ENCODE peak calls at places on chromosome 2, in ten cellular contexts. B is sigmoid colon, H is IMR-90, O is H1, G is HCT116, D is right lobe of liver, S is body of pancreas, E is heart left ventricle, P is tibial nerve, L is gastrocnemius medialis. U is an unnamed sample.

GRCh38 chr2:223649941-223650530 is 47.9 kb upstream of the SCG2 start:
- DNase-seq in D (no peak), L (no peak), S (no peak), B (no peak), O (no peak), E (no peak), P (no peak), H (no peak), G (no peak), U (no peak)

GRCh38 chr2:35526741-35527140 is 828.8 kb upstream of the CRIM1 start:
- DNase-seq in D (no peak), H (no peak), O (no peak), P (no peak), E (no peak), G (no peak), S (no peak), B (no peak), L (no peak), U (no peak)

GRCh38 chr2:47072728-47073191 is 82.3 kb downstream of the STPG4 start:
- DNase-seq in B (no peak), P (no peak), H (no peak), G (no peak), O (no peak), D (no peak), L (peak; percentile 47), S (no peak), E (peak; percentile 73), U (no peak)

GRCh38 chr2:145874466-145874865 is 1354.5 kb upstream of the ZEB2 start:
- DNase-seq in D (no peak), G (no peak), L (no peak), P (no peak), H (peak; percentile 64), E (no peak), B (no peak), O (no peak), S (no peak), U (no peak)

GRCh38 chr2:236646871-236647270 is 77.2 kb downstream of the ACKR3 start:
- DNase-seq in P (no peak), G (no peak), H (no peak), E (no peak), D (no peak), S (no peak), L (no peak), O (no peak), B (peak; percentile 19), U (no peak)

GRCh38 chr2:23256643-23257042 is 128.3 kb upstream of the KLHL29 start:
- DNase-seq in S (no peak), E (no peak), O (no peak), P (no peak), G (no peak), B (no peak), D (no peak), L (no peak), H (no peak), U (no peak)

GRCh38 chr2:64644240-64645013 is 9.3 kb downstream of the SERTAD2 start:
- DNase-seq in L (peak; percentile 70), P (peak; percentile 53), B (peak; percentile 92), S (peak; percentile 65), E (peak; percentile 89), G (peak; percentile 59), D (peak; percentile 75), O (peak; percentile 71), H (peak; percentile 81), U (peak; percentile 83)

GRCh38 chr2:199851886-199852285 is 894 bp upstream of the FTCDNL1 start:
- DNase-seq in S (no peak), E (no peak), G (no peak), P (no peak), D (no peak), H (no peak), L (no peak), O (no peak), B (no peak), U (no peak)

GRCh38 chr2:74833418-74834233 is at the start of gene HK2:
- DNase-seq in H (peak; percentile 88), D (peak; percentile 83), S (peak; percentile 88), G (peak; percentile 68), E (peak; percentile 89), B (peak; percentile 83), O (peak; percentile 65), P (peak; percentile 26), L (peak; percentile 79), U (peak; percentile 74)
- TF ChIP-seq POLR2A in H (peak; percentile 89), D (no peak), S (no peak), G (no peak), E (peak; percentile 41), B (no peak), O (peak; percentile 42), P (peak; percentile 46), L (peak; percentile 96), U (no peak)

GRCh38 chr2:113232730-113233129 is 46.0 kb downstream of the PAX8 start:
- DNase-seq in D (no peak), L (peak; percentile 54), G (no peak), H (no peak), B (no peak), S (no peak), P (no peak), E (no peak), O (no peak), U (no peak)

GRCh38 chr2:113233593-113234550 is 44.8 kb downstream of the PAX8 start:
- DNase-seq in L (no peak), H (peak; percentile 47), G (no peak), O (no peak), D (no peak), P (no peak), E (peak; percentile 59), B (no peak), S (no peak), U (no peak)

GRCh38 chr2:113232123-113232522 is 46.6 kb downstream of the PAX8 start:
- DNase-seq in B (no peak), E (no peak), H (no peak), O (no peak), G (no peak), S (no peak), L (no peak), D (no peak), P (no peak), U (no peak)

GRCh38 chr2:113236367-113237159 is 42.2 kb downstream of the PAX8 start:
- DNase-seq in P (no peak), E (no peak), L (peak; percentile 32), O (no peak), H (no peak), B (peak; percentile 61), G (no peak), D (no peak), S (no peak), U (no peak)

DNA sequence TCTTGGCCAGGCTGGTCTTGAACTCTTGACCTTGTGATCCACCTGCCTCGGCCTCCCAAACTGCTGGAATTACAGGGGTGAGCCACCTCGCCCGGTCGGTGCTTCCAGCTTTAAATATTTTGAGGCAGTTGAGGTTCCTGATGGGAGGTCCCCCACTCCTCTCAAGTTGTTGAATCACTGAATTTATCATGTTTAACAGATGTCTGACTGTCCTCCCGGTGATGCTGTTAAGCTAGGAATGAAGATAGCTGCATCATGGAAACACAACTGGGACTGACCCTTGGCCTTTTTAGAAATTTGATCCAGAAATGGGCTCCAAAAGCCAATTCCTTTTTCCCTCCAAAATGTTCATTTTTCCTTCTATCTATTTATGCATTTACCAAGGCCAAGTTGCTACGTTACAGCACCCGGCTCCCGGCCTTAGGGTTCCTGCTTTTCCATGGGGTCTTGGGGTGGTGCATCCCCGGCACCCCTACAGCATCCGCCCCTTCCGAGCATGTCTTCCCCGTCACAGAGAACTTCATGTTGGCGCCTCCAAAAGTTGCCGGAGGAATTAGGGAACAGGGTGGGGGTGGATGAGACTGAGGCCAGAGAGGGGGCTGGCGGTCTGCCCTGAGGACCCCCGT is 43.9 kb downstream of the PAX8 start:
- DNase-seq in D (no peak), B (no peak), S (no peak), O (no peak), H (peak; percentile 31), P (no peak), G (no peak), E (no peak), L (no peak), U (no peak)
- H3K4me3 ChIP-seq in D (peak overlapping the region; percentile 60), B (peak overlapping the region; percentile 59), S (no peak overlapping the region), O (no peak overlapping the region), H (peak overlapping the region; percentile 71), P (peak overlapping the region; percentile 58), G (peak overlapping the region; percentile 93), E (peak overlapping the region; percentile 43), L (peak overlapping the region; percentile 58), U (no peak overlapping the region)

GRCh38 chr2:74510272-74510671 is 2.8 kb upstream of the PCGF1 start:
- DNase-seq in G (no peak), D (no peak), O (no peak), S (no peak), E (no peak), L (no peak), H (no peak), B (no peak), P (no peak), U (no peak)

GRCh38 chr2:74504591-74504990 is 2.9 kb downstream of the PCGF1 start:
- DNase-seq in O (no peak), H (no peak), E (no peak), B (no peak), L (no peak), G (no peak), P (no peak), D (no peak), S (no peak), U (no peak)

GRCh38 chr2:74505448-74506246 is 1.8 kb downstream of the PCGF1 start:
- DNase-seq in D (no peak), P (no peak), G (no peak), O (no peak), E (no peak), S (no peak), L (no peak), B (no peak), H (no peak), U (no peak)

GRCh38 chr2:74507926-74508520 is 528 bp upstream of the PCGF1 start:
- DNase-seq in S (peak; percentile 35), B (no peak), G (no peak), O (no peak), L (no peak), P (no peak), D (peak; percentile 42), E (no peak), H (peak; percentile 38), U (no peak)

DNA sequence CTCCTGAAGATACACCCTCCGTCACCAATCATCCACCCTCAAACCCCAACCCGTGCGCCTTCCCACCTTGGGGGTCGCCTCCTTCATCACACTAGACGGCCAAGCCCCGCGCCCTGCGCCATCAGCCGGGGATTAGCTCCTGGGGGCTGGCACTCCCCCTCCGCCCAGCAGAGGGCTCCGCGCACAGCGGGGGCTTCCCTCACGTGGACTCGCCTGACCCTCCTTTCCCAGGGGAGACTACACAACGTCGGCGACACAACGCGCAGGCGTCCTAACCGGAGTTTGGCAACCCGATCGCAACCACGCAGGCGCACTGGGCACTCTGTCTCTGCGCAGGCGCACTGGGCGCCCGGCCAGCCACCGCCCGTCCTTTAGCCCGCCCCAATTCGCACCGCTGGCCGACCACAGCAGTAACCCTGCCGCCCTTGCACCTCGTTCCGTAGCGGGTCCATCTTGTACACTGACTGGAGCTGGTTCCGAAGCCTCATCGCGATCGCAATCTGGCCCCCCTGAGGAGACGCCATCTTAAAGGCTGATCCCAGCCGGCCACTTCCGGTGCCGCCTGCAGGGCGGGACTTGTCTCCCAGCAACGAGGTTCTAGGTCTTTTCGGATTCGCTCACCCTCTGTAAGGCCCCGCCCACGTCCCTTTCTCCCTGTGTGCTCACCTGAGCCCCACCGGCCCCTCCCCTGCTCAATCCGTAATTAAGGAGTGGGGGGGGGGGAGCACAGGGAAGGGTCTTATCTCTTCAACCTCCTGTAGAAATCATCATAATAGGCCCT is at the start of gene PCGF1:
- DNase-seq in H (peak; percentile 97), P (peak; percentile 99), S (peak; percentile 100), G (peak; percentile 96), E (peak; percentile 100), L (peak; percentile 99), O (peak; percentile 96), B (peak; percentile 99), D (peak; percentile 100), U (peak; percentile 99)
- TF ChIP-seq POLR2A in H (peak; percentile 81), P (peak; percentile 48), S (no peak), G (peak; percentile 46), E (no peak), L (no peak), O (peak; percentile 84), B (no peak), D (peak; percentile 45), U (no peak)

DNA sequence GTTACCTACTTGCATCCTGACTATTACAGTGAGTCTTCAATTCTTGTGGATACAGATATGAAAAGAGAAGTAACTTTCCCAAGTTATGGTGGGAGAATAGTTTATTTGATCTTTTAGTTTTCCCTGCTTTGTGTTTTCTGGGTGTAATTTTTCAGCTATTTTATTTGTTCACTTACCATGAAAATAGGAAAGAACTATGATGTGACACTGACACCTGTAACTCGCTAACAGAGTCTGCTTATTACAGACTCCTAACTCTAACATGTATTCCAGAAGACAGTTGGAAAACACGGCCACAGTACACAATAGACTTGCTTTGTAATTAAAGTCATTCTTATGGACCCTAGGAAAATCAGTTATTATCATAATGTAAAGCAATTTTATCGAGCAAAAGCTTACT is 323.2 kb downstream of the LRRTM1 start:
- DNase-seq in L (no peak), S (no peak), O (no peak), E (no peak), B (no peak), D (no peak), H (no peak), G (no peak), P (no peak), U (no peak)
- H3K4me3 ChIP-seq in L (no peak overlapping the region), S (no peak overlapping the region), O (no peak overlapping the region), E (no peak overlapping the region), B (no peak overlapping the region), D (no peak overlapping the region), H (no peak overlapping the region), G (no peak overlapping the region), P (no peak overlapping the region), U (no peak overlapping the region)